ENCODE peak calls at places on chromosomes 12 and 14, in four cellular contexts. One of them, this sample, is unnamed.

GRCh38 chr14:94826774-94827173 is 56.9 kb upstream of the GSC start:
- DNase-seq in SK-N-SH: no peak
- DNase-seq in GM23338: no peak
- DNase-seq in HepG2: peak
- DNase-seq in this sample: no peak

GRCh38 chr14:50836515-50836914 is 5.6 kb upstream of the NIN start:
- DNase-seq in GM23338: no peak
- DNase-seq in SK-N-SH: no peak
- DNase-seq in HepG2: no peak
- DNase-seq in this sample: no peak

GRCh38 chr12:96236221-96236822 is 42.1 kb downstream of the ELK3 start:
- DNase-seq in SK-N-SH: no peak
- DNase-seq in HepG2: no peak
- DNase-seq in GM23338: no peak
- DNase-seq in this sample: no peak

GRCh38 chr14:91947196-91948184 is at the start of gene FBLN5:
- DNase-seq in SK-N-SH: peak
- DNase-seq in GM23338: peak
- DNase-seq in HepG2: no peak
- DNase-seq in this sample: no peak

GRCh38 chr14:59332727-59333126 is 132.5 kb downstream of the GPR135 start:
- DNase-seq in SK-N-SH: no peak
- DNase-seq in GM23338: no peak
- DNase-seq in HepG2: no peak
- DNase-seq in this sample: no peak

GRCh38 chr14:72782817-72783216 is 111.1 kb downstream of the DPF3 start:
- DNase-seq in GM23338: no peak
- DNase-seq in HepG2: no peak
- DNase-seq in SK-N-SH: no peak
- DNase-seq in this sample: no peak

GRCh38 chr12:125564753-125565152 is 499.5 kb downstream of the AACS start:
- DNase-seq in HepG2: no peak
- DNase-seq in GM23338: no peak
- DNase-seq in SK-N-SH: no peak
- DNase-seq in this sample: no peak

GRCh38 chr14:105203057-105203494 is 22.0 kb upstream of the NUDT14 start:
- DNase-seq in GM23338: peak
- DNase-seq in HepG2: no peak
- DNase-seq in SK-N-SH: peak
- DNase-seq in this sample: peak

GRCh38 chr14:93857081-93857480 is 68.8 kb upstream of the PRIMA1 start:
- DNase-seq in HepG2: no peak
- DNase-seq in GM23338: no peak
- DNase-seq in SK-N-SH: no peak
- DNase-seq in this sample: no peak

GRCh38 chr12:113822986-113823385 is 143.1 kb downstream of the RBM19 start:
- DNase-seq in HepG2: no peak
- DNase-seq in SK-N-SH: no peak
- DNase-seq in GM23338: no peak
- DNase-seq in this sample: no peak

GRCh38 chr12:101459642-101460346 is 15.3 kb upstream of the SPIC start:
- DNase-seq in SK-N-SH: no peak
- DNase-seq in GM23338: peak
- DNase-seq in HepG2: peak
- DNase-seq in this sample: peak

GRCh38 chr12:107822356-107822755 is 47.9 kb downstream of the ASCL4 start:
- DNase-seq in GM23338: peak
- DNase-seq in HepG2: no peak
- DNase-seq in SK-N-SH: no peak
- DNase-seq in this sample: no peak

GRCh38 chr12:54452628-54453027 is 20.8 kb downstream of the GTSF1 start:
- DNase-seq in SK-N-SH: no peak
- DNase-seq in HepG2: no peak
- DNase-seq in GM23338: peak
- DNase-seq in this sample: no peak

GRCh38 chr14:72892879-72893635 is 844 bp downstream of the DPF3 start:
- DNase-seq in SK-N-SH: peak
- DNase-seq in HepG2: no peak
- DNase-seq in GM23338: peak
- DNase-seq in this sample: no peak

GRCh38 chr12:49567302-49567610 is 686 bp downstream of the MCRS1 start:
- DNase-seq in HepG2: no peak
- DNase-seq in GM23338: no peak
- DNase-seq in SK-N-SH: no peak
- DNase-seq in this sample: no peak

GRCh38 chr14:79278286-79278797 is 933.0 kb downstream of the DIO2 start:
- DNase-seq in GM23338: no peak
- DNase-seq in HepG2: no peak
- DNase-seq in SK-N-SH: peak
- DNase-seq in this sample: no peak

GRCh38 chr12:105522166-105522825 is 191.8 kb downstream of the C12orf75 start:
- DNase-seq in GM23338: no peak
- DNase-seq in SK-N-SH: no peak
- DNase-seq in HepG2: no peak
- DNase-seq in this sample: no peak

GRCh38 chr14:54549862-54550261 is 17.1 kb upstream of the SAMD4A start:
- DNase-seq in GM23338: peak
- DNase-seq in SK-N-SH: no peak
- DNase-seq in HepG2: no peak
- DNase-seq in this sample: no peak
- TF ChIP-seq REST in GM23338: peak
- TF ChIP-seq REST in SK-N-SH: peak
- TF ChIP-seq REST in HepG2: peak
- TF ChIP-seq REST in this sample: peak

DNA sequence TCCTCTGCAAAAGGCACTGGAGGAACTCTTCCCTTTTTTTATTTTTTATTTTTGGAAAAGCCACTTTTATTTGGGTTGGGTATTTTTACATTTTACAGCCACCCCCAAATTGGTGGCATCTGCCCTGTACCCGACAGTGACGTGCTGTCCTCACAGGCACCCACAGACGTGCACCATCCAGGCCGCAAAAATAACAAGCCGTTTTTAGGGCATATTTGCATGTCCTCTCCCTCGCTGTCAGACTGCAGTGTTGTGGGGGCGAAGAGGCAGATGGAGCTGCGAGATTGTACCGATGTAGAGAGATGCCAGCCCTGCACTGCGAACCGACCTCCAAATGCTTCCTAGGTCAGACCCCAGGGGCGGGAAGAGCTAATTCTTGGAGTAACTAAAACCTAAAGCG is 12.2 kb downstream of the JDP2 start:
- DNase-seq in GM23338: no peak
- DNase-seq in SK-N-SH: no peak
- DNase-seq in HepG2: no peak
- DNase-seq in this sample: no peak
- TF ChIP-seq POLR2AphosphoS5 in GM23338: no peak
- TF ChIP-seq POLR2AphosphoS5 in SK-N-SH: no peak
- TF ChIP-seq POLR2AphosphoS5 in HepG2: no peak
- TF ChIP-seq POLR2AphosphoS5 in this sample: no peak

GRCh38 chr14:96251656-96252155 is 4.3 kb upstream of the BDKRB1 start:
- DNase-seq in SK-N-SH: no peak
- DNase-seq in HepG2: no peak
- DNase-seq in GM23338: no peak
- DNase-seq in this sample: no peak
- H3K27ac ChIP-seq in SK-N-SH: no peak
- H3K27ac ChIP-seq in HepG2: no peak
- H3K27ac ChIP-seq in GM23338: no peak
- H3K27ac ChIP-seq in this sample: no peak

DNA sequence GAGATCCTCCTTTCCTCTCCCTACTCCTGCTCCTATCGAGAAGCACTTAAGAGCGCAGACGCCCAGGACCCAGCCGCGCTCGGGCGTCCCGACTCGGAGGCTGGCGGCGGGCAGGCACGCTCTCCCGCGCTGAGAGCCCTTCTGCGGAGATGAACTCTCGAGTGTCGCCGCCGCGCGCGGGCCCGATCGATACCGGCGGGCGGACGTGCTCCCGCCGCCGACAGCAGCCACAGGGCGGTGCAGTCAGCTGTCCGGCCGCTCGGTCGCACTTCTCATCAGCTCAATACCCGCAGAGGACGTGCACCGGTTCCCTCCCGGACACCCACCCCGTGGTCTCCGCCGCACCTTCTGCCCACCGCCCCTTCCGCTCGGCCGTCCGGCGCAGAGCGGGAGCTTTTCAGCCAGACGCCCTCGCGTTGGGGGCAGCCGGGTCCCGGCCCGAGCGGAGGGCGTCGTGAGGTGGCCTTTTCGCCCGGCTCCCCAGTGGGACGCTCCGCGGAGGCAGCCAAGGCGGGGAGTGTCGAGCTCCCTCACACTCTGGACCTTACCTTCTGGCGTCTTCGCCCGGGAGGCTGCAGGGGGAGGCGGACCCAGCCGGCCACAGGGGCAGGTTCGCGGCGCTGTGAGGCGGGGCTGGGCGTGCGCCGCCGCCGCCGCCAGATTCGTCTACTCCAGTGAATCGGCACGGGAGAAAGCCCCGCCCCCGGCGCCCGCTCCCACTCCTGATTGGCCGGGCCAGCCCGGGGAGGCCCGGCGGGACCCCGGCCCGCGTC is 421 bp upstream of the INSM2 start:
- DNase-seq in SK-N-SH: peak
- DNase-seq in GM23338: peak
- DNase-seq in HepG2: peak
- DNase-seq in this sample: no peak
- TF ChIP-seq REST in SK-N-SH: no peak
- TF ChIP-seq REST in GM23338: no peak
- TF ChIP-seq REST in HepG2: no peak
- TF ChIP-seq REST in this sample: no peak

GRCh38 chr12:38527631-38528030 is 211.1 kb downstream of the ALG10B start:
- DNase-seq in SK-N-SH: no peak
- DNase-seq in GM23338: no peak
- DNase-seq in HepG2: no peak
- DNase-seq in this sample: no peak
- TF ChIP-seq POLR2AphosphoS5 in SK-N-SH: no peak
- TF ChIP-seq POLR2AphosphoS5 in GM23338: no peak
- TF ChIP-seq POLR2AphosphoS5 in HepG2: no peak
- TF ChIP-seq POLR2AphosphoS5 in this sample: no peak

DNA sequence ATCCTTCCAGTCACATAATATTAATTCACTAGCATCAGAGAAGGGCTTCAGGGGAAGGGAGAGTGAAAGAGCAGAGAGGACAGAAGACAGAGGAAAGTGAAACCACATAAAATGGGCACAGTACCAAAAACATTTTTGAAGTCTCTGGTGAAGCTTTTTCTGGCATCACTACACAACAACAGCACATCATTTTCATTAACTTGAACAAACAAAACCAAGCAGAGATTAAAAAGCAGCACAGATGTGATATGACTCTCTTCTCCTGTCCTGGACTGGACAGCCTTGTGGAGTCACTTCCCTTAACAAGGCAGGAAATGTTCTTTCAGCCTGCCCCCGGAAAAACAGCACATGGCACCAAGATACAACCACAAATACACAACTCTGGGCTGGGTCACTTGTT is 112.0 kb downstream of the TSPAN8 start:
- DNase-seq in HepG2: no peak
- DNase-seq in SK-N-SH: no peak
- DNase-seq in GM23338: no peak
- DNase-seq in this sample: no peak
- H3K27ac ChIP-seq in HepG2: no peak
- H3K27ac ChIP-seq in SK-N-SH: no peak
- H3K27ac ChIP-seq in GM23338: no peak
- H3K27ac ChIP-seq in this sample: no peak

GRCh38 chr14:76136476-76137160 is 15.1 kb upstream of the GPATCH2L start:
- DNase-seq in GM23338: no peak
- DNase-seq in SK-N-SH: peak
- DNase-seq in HepG2: no peak
- DNase-seq in this sample: no peak

GRCh38 chr14:76133103-76133502 is 18.6 kb upstream of the GPATCH2L start:
- DNase-seq in HepG2: peak
- DNase-seq in GM23338: peak
- DNase-seq in SK-N-SH: no peak
- DNase-seq in this sample: no peak

GRCh38 chr14:76138119-76138757 is 13.5 kb upstream of the GPATCH2L start:
- DNase-seq in GM23338: no peak
- DNase-seq in SK-N-SH: peak
- DNase-seq in HepG2: no peak
- DNase-seq in this sample: no peak

GRCh38 chr14:76138758-76139723 is 12.7 kb upstream of the GPATCH2L start:
- DNase-seq in GM23338: peak
- DNase-seq in SK-N-SH: peak
- DNase-seq in HepG2: no peak
- DNase-seq in this sample: no peak

GRCh38 chr14:76135722-76136121 is 16.0 kb upstream of the GPATCH2L start:
- DNase-seq in GM23338: no peak
- DNase-seq in SK-N-SH: no peak
- DNase-seq in HepG2: no peak
- DNase-seq in this sample: no peak
- TF ChIP-seq REST in GM23338: peak
- TF ChIP-seq REST in SK-N-SH: peak
- TF ChIP-seq REST in HepG2: no peak
- TF ChIP-seq REST in this sample: peak

GRCh38 chr12:15164997-15165659 is 56.1 kb downstream of the RERG start:
- DNase-seq in GM23338: peak
- DNase-seq in HepG2: no peak
- DNase-seq in SK-N-SH: no peak
- DNase-seq in this sample: no peak
- TF ChIP-seq POLR2AphosphoS5 in GM23338: no peak
- TF ChIP-seq POLR2AphosphoS5 in HepG2: no peak
- TF ChIP-seq POLR2AphosphoS5 in SK-N-SH: no peak
- TF ChIP-seq POLR2AphosphoS5 in this sample: no peak